ENCODE peak calls at places on chromosomes 11 and 22, in nine cellular contexts. One of them, this sample, is unnamed.

GRCh38 chr22:25054943-25055511 is 102.5 kb downstream of the KIAA1671 start:
- DNase-seq in naive thymus-derived CD4-positive, alpha-beta T cell: no peak
- DNase-seq in CD4-positive, CD25-positive, alpha-beta regulatory T cell: no peak
- DNase-seq in AG10803: no peak
- DNase-seq in AG04450: no peak
- DNase-seq in fibroblast of villous mesenchyme: no peak
- DNase-seq in heart right ventricle: no peak
- DNase-seq in kidney: no peak
- DNase-seq in PC-3: no peak
- DNase-seq in this sample: no peak

GRCh38 chr11:88300888-88301477 is 36.6 kb downstream of the CTSC start:
- DNase-seq in kidney: no peak
- DNase-seq in AG04450: no peak
- DNase-seq in PC-3: no peak
- DNase-seq in naive thymus-derived CD4-positive, alpha-beta T cell: no peak
- DNase-seq in heart right ventricle: no peak
- DNase-seq in fibroblast of villous mesenchyme: no peak
- DNase-seq in CD4-positive, CD25-positive, alpha-beta regulatory T cell: no peak
- DNase-seq in AG10803: no peak
- DNase-seq in this sample: no peak

GRCh38 chr22:41417622-41418390 is 28.8 kb downstream of the TOB2 start:
- DNase-seq in AG10803: peak
- DNase-seq in CD4-positive, CD25-positive, alpha-beta regulatory T cell: no peak
- DNase-seq in naive thymus-derived CD4-positive, alpha-beta T cell: no peak
- DNase-seq in fibroblast of villous mesenchyme: no peak
- DNase-seq in AG04450: no peak
- DNase-seq in PC-3: no peak
- DNase-seq in heart right ventricle: peak
- DNase-seq in kidney: peak
- DNase-seq in this sample: no peak

GRCh38 chr11:83401506-83402225 is 115.5 kb upstream of the CCDC90B start:
- DNase-seq in AG10803: no peak
- DNase-seq in CD4-positive, CD25-positive, alpha-beta regulatory T cell: no peak
- DNase-seq in fibroblast of villous mesenchyme: no peak
- DNase-seq in AG04450: no peak
- DNase-seq in kidney: no peak
- DNase-seq in heart right ventricle: no peak
- DNase-seq in naive thymus-derived CD4-positive, alpha-beta T cell: no peak
- DNase-seq in PC-3: no peak
- DNase-seq in this sample: no peak

GRCh38 chr11:117851091-117851490 is 25.4 kb downstream of the FXYD6 start:
- DNase-seq in fibroblast of villous mesenchyme: no peak
- DNase-seq in AG04450: no peak
- DNase-seq in naive thymus-derived CD4-positive, alpha-beta T cell: no peak
- DNase-seq in PC-3: no peak
- DNase-seq in AG10803: peak
- DNase-seq in CD4-positive, CD25-positive, alpha-beta regulatory T cell: no peak
- DNase-seq in heart right ventricle: no peak
- DNase-seq in kidney: peak
- DNase-seq in this sample: peak

GRCh38 chr22:29625090-29625825 is 21.8 kb downstream of the NF2 start:
- DNase-seq in fibroblast of villous mesenchyme: peak
- DNase-seq in heart right ventricle: no peak
- DNase-seq in naive thymus-derived CD4-positive, alpha-beta T cell: no peak
- DNase-seq in CD4-positive, CD25-positive, alpha-beta regulatory T cell: peak
- DNase-seq in AG10803: peak
- DNase-seq in kidney: no peak
- DNase-seq in AG04450: no peak
- DNase-seq in PC-3: peak
- DNase-seq in this sample: peak

GRCh38 chr22:28933321-28933720 is 49.9 kb downstream of the ZNRF3 start:
- DNase-seq in CD4-positive, CD25-positive, alpha-beta regulatory T cell: no peak
- DNase-seq in PC-3: no peak
- DNase-seq in kidney: no peak
- DNase-seq in AG04450: no peak
- DNase-seq in naive thymus-derived CD4-positive, alpha-beta T cell: no peak
- DNase-seq in heart right ventricle: no peak
- DNase-seq in AG10803: no peak
- DNase-seq in fibroblast of villous mesenchyme: no peak
- DNase-seq in this sample: no peak

GRCh38 chr11:13972033-13972910 is 9.7 kb downstream of the SPON1 start:
- DNase-seq in kidney: no peak
- DNase-seq in naive thymus-derived CD4-positive, alpha-beta T cell: no peak
- DNase-seq in CD4-positive, CD25-positive, alpha-beta regulatory T cell: no peak
- DNase-seq in heart right ventricle: no peak
- DNase-seq in PC-3: no peak
- DNase-seq in AG10803: peak
- DNase-seq in fibroblast of villous mesenchyme: peak
- DNase-seq in AG04450: no peak
- DNase-seq in this sample: no peak

GRCh38 chr11:120303004-120303637 is 22.0 kb upstream of the TLCD5 start:
- DNase-seq in heart right ventricle: peak
- DNase-seq in kidney: no peak
- DNase-seq in PC-3: peak
- DNase-seq in CD4-positive, CD25-positive, alpha-beta regulatory T cell: peak
- DNase-seq in AG10803: peak
- DNase-seq in fibroblast of villous mesenchyme: peak
- DNase-seq in naive thymus-derived CD4-positive, alpha-beta T cell: peak
- DNase-seq in AG04450: peak
- DNase-seq in this sample: peak

GRCh38 chr11:100849009-100849913 is 162.2 kb downstream of the ARHGAP42 start:
- DNase-seq in CD4-positive, CD25-positive, alpha-beta regulatory T cell: no peak
- DNase-seq in PC-3: no peak
- DNase-seq in kidney: no peak
- DNase-seq in naive thymus-derived CD4-positive, alpha-beta T cell: no peak
- DNase-seq in heart right ventricle: no peak
- DNase-seq in AG10803: peak
- DNase-seq in fibroblast of villous mesenchyme: peak
- DNase-seq in AG04450: peak
- DNase-seq in this sample: no peak

GRCh38 chr11:86476109-86476861 is 101.6 kb downstream of the CCDC81 start:
- DNase-seq in heart right ventricle: no peak
- DNase-seq in kidney: no peak
- DNase-seq in AG10803: no peak
- DNase-seq in CD4-positive, CD25-positive, alpha-beta regulatory T cell: no peak
- DNase-seq in PC-3: no peak
- DNase-seq in AG04450: no peak
- DNase-seq in naive thymus-derived CD4-positive, alpha-beta T cell: no peak
- DNase-seq in fibroblast of villous mesenchyme: peak
- DNase-seq in this sample: no peak

GRCh38 chr11:99240192-99241030 is 219.7 kb downstream of the CNTN5 start:
- DNase-seq in AG04450: no peak
- DNase-seq in fibroblast of villous mesenchyme: no peak
- DNase-seq in CD4-positive, CD25-positive, alpha-beta regulatory T cell: no peak
- DNase-seq in AG10803: no peak
- DNase-seq in PC-3: no peak
- DNase-seq in heart right ventricle: no peak
- DNase-seq in kidney: no peak
- DNase-seq in naive thymus-derived CD4-positive, alpha-beta T cell: no peak
- DNase-seq in this sample: no peak

GRCh38 chr22:37201066-37201820 is 11.0 kb downstream of the SSTR3 start:
- DNase-seq in AG04450: no peak
- DNase-seq in kidney: peak
- DNase-seq in AG10803: no peak
- DNase-seq in heart right ventricle: no peak
- DNase-seq in PC-3: no peak
- DNase-seq in fibroblast of villous mesenchyme: no peak
- DNase-seq in naive thymus-derived CD4-positive, alpha-beta T cell: no peak
- DNase-seq in CD4-positive, CD25-positive, alpha-beta regulatory T cell: no peak
- DNase-seq in this sample: no peak

GRCh38 chr11:20002312-20003216 is 157.7 kb downstream of the DBX1 start:
- DNase-seq in AG10803: no peak
- DNase-seq in AG04450: no peak
- DNase-seq in naive thymus-derived CD4-positive, alpha-beta T cell: no peak
- DNase-seq in fibroblast of villous mesenchyme: no peak
- DNase-seq in kidney: no peak
- DNase-seq in heart right ventricle: no peak
- DNase-seq in PC-3: no peak
- DNase-seq in CD4-positive, CD25-positive, alpha-beta regulatory T cell: no peak
- DNase-seq in this sample: no peak

DNA sequence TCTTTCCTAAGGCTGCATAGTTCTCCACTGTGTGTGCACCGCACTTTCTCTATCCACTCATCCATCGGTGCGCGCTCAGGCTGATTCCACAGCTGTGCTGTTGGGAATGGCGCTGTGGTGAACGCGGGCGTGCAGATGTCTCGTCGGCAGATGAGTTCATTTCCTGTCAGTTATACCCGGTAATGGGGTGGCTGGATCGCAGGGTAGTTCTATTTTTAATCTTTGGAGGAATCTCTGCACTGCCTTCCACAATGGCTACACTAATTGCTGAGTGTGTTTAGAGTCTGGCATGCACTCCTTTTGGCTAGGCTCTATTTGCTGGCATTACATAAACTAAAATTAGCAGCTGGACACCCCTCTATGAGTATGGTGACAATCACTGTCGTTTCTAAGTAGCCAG is 27.9 kb upstream of the KRTAP5-7 start:
- DNase-seq in AG10803: peak
- DNase-seq in kidney: no peak
- DNase-seq in fibroblast of villous mesenchyme: no peak
- DNase-seq in AG04450: no peak
- DNase-seq in naive thymus-derived CD4-positive, alpha-beta T cell: no peak
- DNase-seq in CD4-positive, CD25-positive, alpha-beta regulatory T cell: no peak
- DNase-seq in PC-3: no peak
- DNase-seq in heart right ventricle: no peak
- DNase-seq in this sample: no peak
- H3K4me3 ChIP-seq in AG10803: no peak
- H3K4me3 ChIP-seq in kidney: no peak
- H3K4me3 ChIP-seq in fibroblast of villous mesenchyme: no peak
- H3K4me3 ChIP-seq in AG04450: no peak
- H3K4me3 ChIP-seq in naive thymus-derived CD4-positive, alpha-beta T cell: no peak
- H3K4me3 ChIP-seq in CD4-positive, CD25-positive, alpha-beta regulatory T cell: no peak
- H3K4me3 ChIP-seq in PC-3: no peak
- H3K4me3 ChIP-seq in heart right ventricle: no peak
- H3K4me3 ChIP-seq in this sample: no peak

GRCh38 chr11:2868604-2869526 is 16.7 kb downstream of the CDKN1C start:
- DNase-seq in CD4-positive, CD25-positive, alpha-beta regulatory T cell: no peak
- DNase-seq in AG04450: no peak
- DNase-seq in kidney: no peak
- DNase-seq in fibroblast of villous mesenchyme: no peak
- DNase-seq in naive thymus-derived CD4-positive, alpha-beta T cell: no peak
- DNase-seq in AG10803: no peak
- DNase-seq in PC-3: no peak
- DNase-seq in heart right ventricle: no peak
- DNase-seq in this sample: no peak

GRCh38 chr11:2867142-2867541 is 18.4 kb downstream of the CDKN1C start:
- DNase-seq in AG04450: no peak
- DNase-seq in kidney: no peak
- DNase-seq in CD4-positive, CD25-positive, alpha-beta regulatory T cell: no peak
- DNase-seq in fibroblast of villous mesenchyme: no peak
- DNase-seq in AG10803: no peak
- DNase-seq in PC-3: no peak
- DNase-seq in heart right ventricle: no peak
- DNase-seq in naive thymus-derived CD4-positive, alpha-beta T cell: no peak
- DNase-seq in this sample: no peak

GRCh38 chr11:2869561-2870427 is 15.8 kb downstream of the CDKN1C start:
- DNase-seq in naive thymus-derived CD4-positive, alpha-beta T cell: no peak
- DNase-seq in kidney: no peak
- DNase-seq in AG04450: no peak
- DNase-seq in fibroblast of villous mesenchyme: no peak
- DNase-seq in PC-3: no peak
- DNase-seq in CD4-positive, CD25-positive, alpha-beta regulatory T cell: no peak
- DNase-seq in AG10803: no peak
- DNase-seq in heart right ventricle: no peak
- DNase-seq in this sample: no peak

GRCh38 chr11:2866178-2866577 is 19.4 kb downstream of the CDKN1C start:
- DNase-seq in AG04450: no peak
- DNase-seq in fibroblast of villous mesenchyme: no peak
- DNase-seq in naive thymus-derived CD4-positive, alpha-beta T cell: no peak
- DNase-seq in heart right ventricle: no peak
- DNase-seq in CD4-positive, CD25-positive, alpha-beta regulatory T cell: no peak
- DNase-seq in PC-3: no peak
- DNase-seq in kidney: no peak
- DNase-seq in AG10803: no peak
- DNase-seq in this sample: no peak

DNA sequence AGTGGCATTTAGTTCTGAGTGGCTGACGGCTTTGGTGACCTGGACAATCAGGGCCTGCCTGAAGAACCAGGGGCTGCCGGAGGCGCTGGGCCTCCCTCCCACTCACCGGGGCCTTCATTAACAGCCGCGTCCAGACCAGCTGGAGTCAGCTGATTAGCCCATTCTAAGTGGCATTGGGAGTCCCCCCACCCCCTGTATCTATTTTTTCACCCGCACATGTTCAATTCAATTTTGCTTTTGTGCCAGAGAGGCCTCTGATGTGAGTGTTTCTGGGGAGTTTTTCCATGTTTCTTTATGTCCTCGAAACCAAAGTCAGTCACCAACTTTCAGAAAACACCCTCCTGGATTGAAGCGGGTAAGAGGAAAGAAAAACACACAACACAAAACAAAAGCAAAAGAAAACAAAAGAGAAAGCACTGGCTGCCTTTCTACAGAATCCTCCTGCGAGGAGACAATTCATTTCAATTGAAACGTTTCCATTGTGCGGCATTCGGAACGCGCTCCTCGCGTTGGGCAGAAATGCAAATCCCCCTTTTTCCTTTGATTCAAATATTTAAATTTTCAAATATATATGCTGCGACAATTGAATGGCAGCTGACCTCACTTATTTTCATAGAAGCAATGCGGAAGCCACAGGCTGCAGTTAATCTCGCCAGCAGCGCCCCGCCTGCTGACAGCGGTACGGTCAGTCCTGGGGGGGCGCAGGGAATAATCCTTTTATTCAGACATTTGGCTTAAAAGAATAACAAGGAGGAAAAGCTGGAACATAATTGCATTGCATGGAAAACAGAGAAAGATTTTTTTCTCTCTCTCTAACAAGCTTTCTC is 17.6 kb downstream of the CDKN1C start:
- DNase-seq in naive thymus-derived CD4-positive, alpha-beta T cell: no peak
- DNase-seq in AG10803: no peak
- DNase-seq in AG04450: no peak
- DNase-seq in heart right ventricle: no peak
- DNase-seq in kidney: no peak
- DNase-seq in PC-3: no peak
- DNase-seq in fibroblast of villous mesenchyme: no peak
- DNase-seq in CD4-positive, CD25-positive, alpha-beta regulatory T cell: no peak
- DNase-seq in this sample: peak
- H3K4me3 ChIP-seq in naive thymus-derived CD4-positive, alpha-beta T cell: no peak
- H3K4me3 ChIP-seq in AG10803: no peak
- H3K4me3 ChIP-seq in AG04450: no peak
- H3K4me3 ChIP-seq in heart right ventricle: peak
- H3K4me3 ChIP-seq in kidney: no peak
- H3K4me3 ChIP-seq in PC-3: no peak
- H3K4me3 ChIP-seq in fibroblast of villous mesenchyme: no peak
- H3K4me3 ChIP-seq in CD4-positive, CD25-positive, alpha-beta regulatory T cell: no peak
- H3K4me3 ChIP-seq in this sample: peak

GRCh38 chr11:76671236-76671590 is 666 bp upstream of the LRRC32 start:
- DNase-seq in AG04450: no peak
- DNase-seq in naive thymus-derived CD4-positive, alpha-beta T cell: no peak
- DNase-seq in fibroblast of villous mesenchyme: no peak
- DNase-seq in heart right ventricle: no peak
- DNase-seq in kidney: no peak
- DNase-seq in AG10803: no peak
- DNase-seq in PC-3: no peak
- DNase-seq in CD4-positive, CD25-positive, alpha-beta regulatory T cell: no peak
- DNase-seq in this sample: no peak
- H3K4me3 ChIP-seq in AG04450: peak
- H3K4me3 ChIP-seq in naive thymus-derived CD4-positive, alpha-beta T cell: peak
- H3K4me3 ChIP-seq in fibroblast of villous mesenchyme: peak
- H3K4me3 ChIP-seq in heart right ventricle: peak
- H3K4me3 ChIP-seq in kidney: peak
- H3K4me3 ChIP-seq in AG10803: peak
- H3K4me3 ChIP-seq in PC-3: no peak
- H3K4me3 ChIP-seq in CD4-positive, CD25-positive, alpha-beta regulatory T cell: peak
- H3K4me3 ChIP-seq in this sample: peak

GRCh38 chr22:31277741-31278642 is 14.3 kb downstream of the PIK3IP1 start:
- DNase-seq in naive thymus-derived CD4-positive, alpha-beta T cell: no peak
- DNase-seq in AG10803: no peak
- DNase-seq in AG04450: no peak
- DNase-seq in fibroblast of villous mesenchyme: no peak
- DNase-seq in PC-3: no peak
- DNase-seq in heart right ventricle: no peak
- DNase-seq in kidney: no peak
- DNase-seq in CD4-positive, CD25-positive, alpha-beta regulatory T cell: no peak
- DNase-seq in this sample: no peak
- H3K4me3 ChIP-seq in naive thymus-derived CD4-positive, alpha-beta T cell: peak
- H3K4me3 ChIP-seq in AG10803: no peak
- H3K4me3 ChIP-seq in AG04450: no peak
- H3K4me3 ChIP-seq in fibroblast of villous mesenchyme: no peak
- H3K4me3 ChIP-seq in PC-3: no peak
- H3K4me3 ChIP-seq in heart right ventricle: no peak
- H3K4me3 ChIP-seq in kidney: no peak
- H3K4me3 ChIP-seq in CD4-positive, CD25-positive, alpha-beta regulatory T cell: peak
- H3K4me3 ChIP-seq in this sample: no peak